ENCODE peak calls at places on chromosomes 13 and 19, in four cellular contexts. Y is HepG2, C is K562, H is GM12878. B is an unnamed sample.

GRCh38 chr19:19110410-19111137 is 27.7 kb downstream of the TMEM161A start:
- DNase-seq in Y (no peak), C (no peak), H (no peak), B (no peak)

GRCh38 chr19:6739390-6739883 is at the start of gene TRIP10:
- DNase-seq in Y (peak; percentile 68), C (peak; percentile 84), H (no peak), B (peak; percentile 89)

GRCh38 chr13:101298517-101298916 is 117.8 kb downstream of the NALCN start:
- DNase-seq in Y (no peak), C (no peak), H (no peak), B (no peak)

GRCh38 chr13:37476874-37477273 is 121.7 kb downstream of the POSTN start:
- DNase-seq in Y (no peak), C (no peak), H (no peak), B (no peak)

GRCh38 chr19:32363175-32363574 is 17.8 kb downstream of the ZNF507 start:
- DNase-seq in Y (peak; percentile 89), C (no peak), H (no peak), B (no peak)

GRCh38 chr19:53808710-53809125 is 15.4 kb downstream of the NLRP12 start:
- DNase-seq in Y (peak; percentile 68), C (no peak), H (no peak), B (peak; percentile 25)

GRCh38 chr13:66915596-66916185 is 314.4 kb downstream of the PCDH9 start:
- DNase-seq in Y (no peak), C (no peak), H (no peak), B (no peak)

GRCh38 chr19:14102102-14102696 is 11.6 kb upstream of the SAMD1 start:
- DNase-seq in Y (no peak), C (no peak), H (no peak), B (no peak)

GRCh38 chr13:59641758-59642157 is 522.0 kb downstream of the DIAPH3 start:
- DNase-seq in Y (no peak), C (no peak), H (no peak), B (no peak)

GRCh38 chr13:91576590-91576989 is 178.2 kb downstream of the GPC5 start:
- DNase-seq in Y (peak; percentile 1), C (peak; percentile 60), H (no peak), B (peak; percentile 60)

GRCh38 chr13:39132286-39132685 is 94.0 kb downstream of the NHLRC3 start:
- DNase-seq in Y (no peak), C (no peak), H (no peak), B (no peak)

GRCh38 chr13:46804391-46804815 is 7.4 kb upstream of the ESD start:
- DNase-seq in Y (peak; percentile 9), C (no peak), H (no peak), B (no peak)

GRCh38 chr19:39381910-39382611 is 8.8 kb downstream of the PAF1 start:
- DNase-seq in Y (no peak), C (peak; percentile 48), H (no peak), B (no peak)

GRCh38 chr19:49932731-49933131 is 3.4 kb upstream of the NUP62 start:
- DNase-seq in Y (no peak), C (no peak), H (no peak), B (no peak)

GRCh38 chr13:27442071-27442647 is 8.2 kb downstream of the MTIF3 start:
- DNase-seq in Y (no peak), C (no peak), H (no peak), B (no peak)

GRCh38 chr13:30829145-30829544 is 76.9 kb upstream of the MEDAG start:
- DNase-seq in Y (peak; percentile 50), C (no peak), H (no peak), B (no peak)

GRCh38 chr13:96792736-96793444 is 201.4 kb downstream of the OXGR1 start:
- DNase-seq in Y (no peak), C (no peak), H (no peak), B (no peak)

GRCh38 chr13:100269837-100270236 is 180.9 kb downstream of the PCCA start:
- DNase-seq in Y (no peak), C (no peak), H (no peak), B (no peak)

GRCh38 chr13:27276188-27276587 is 5.6 kb downstream of the RASL11A start:
- DNase-seq in Y (no peak), C (no peak), H (no peak), B (no peak)

GRCh38 chr13:25463496-25463895 is 91.7 kb downstream of the ATP8A2 start:
- DNase-seq in Y (no peak), C (no peak), H (no peak), B (no peak)

GRCh38 chr19:33705090-33705847 is 83.5 kb downstream of the CHST8 start:
- DNase-seq in Y (no peak), C (no peak), H (no peak), B (no peak)

GRCh38 chr19:38993271-38993670 is 17.7 kb upstream of the FBXO17 start:
- DNase-seq in Y (no peak), C (no peak), H (no peak), B (no peak)

GRCh38 chr13:30872685-30873443 is 33.2 kb upstream of the MEDAG start:
- DNase-seq in Y (peak; percentile 26), C (no peak), H (no peak), B (no peak)

GRCh38 chr13:113651511-113652403 is 6.2 kb downstream of the ATP4B start:
- DNase-seq in Y (no peak), C (no peak), H (no peak), B (no peak)

GRCh38 chr13:113654175-113654560 is 3.8 kb downstream of the ATP4B start:
- DNase-seq in Y (no peak), C (no peak), H (no peak), B (no peak)

GRCh38 chr13:113650731-113651148 is 7.3 kb downstream of the ATP4B start:
- DNase-seq in Y (no peak), C (no peak), H (no peak), B (no peak)

GRCh38 chr13:113653264-113654174 is 4.5 kb downstream of the ATP4B start:
- DNase-seq in Y (no peak), C (peak; percentile 18), H (no peak), B (no peak)

GRCh38 chr13:113652404-113653263 is 5.4 kb downstream of the ATP4B start:
- DNase-seq in Y (no peak), C (no peak), H (no peak), B (no peak)
- TF ChIP-seq FOXM1 in Y (no peak), C (no peak), H (no peak), B (no peak)

GRCh38 chr19:51493776-51494175 is 7.8 kb downstream of the SIGLEC12 start:
- DNase-seq in Y (no peak), C (no peak), H (no peak), B (no peak)
- TF ChIP-seq SP1 in Y (no peak), C (no peak), H (no peak), B (no peak)

GRCh38 chr19:58356236-58356970 is 3.1 kb upstream of the A1BG start:
- DNase-seq in Y (no peak), C (no peak), H (no peak), B (no peak)
- TF ChIP-seq FOXM1 in Y (no peak), C (no peak), H (no peak), B (no peak)

GRCh38 chr13:50015263-50015662 is at the start of gene KCNRG:
- DNase-seq in Y (no peak), C (no peak), H (no peak), B (no peak)
- TF ChIP-seq SP1 in Y (no peak), C (no peak), H (no peak), B (no peak)